ENCODE peak calls at places on chromosomes 7 and 10, in nine cellular contexts. One of them, this sample, is unnamed.

GRCh38 chr10:12489806-12490205 is 140.5 kb downstream of the CAMK1D start:
- DNase-seq in hepatocyte: no peak
- DNase-seq in activated naive CD8-positive, alpha-beta T cell treated with anti-CD3 and anti-CD28 coated beads, Interleukin-2, amount 50 U/mL, for 24 hours: no peak
- DNase-seq in NCI-H774: no peak
- DNase-seq in central memory CD4-positive, alpha-beta T cell: no peak
- DNase-seq in iris pigment epithelial cell: no peak
- DNase-seq in stimulated activated CD8-positive, alpha-beta memory T cell treated with anti-CD3 and anti-CD28 coated beads, Interleukin-2, amount 100 ng/mL, for 48 hours: no peak
- DNase-seq in lower leg skin: no peak
- DNase-seq in retina: no peak
- DNase-seq in this sample: no peak

GRCh38 chr7:49644402-49645166 is 128.9 kb upstream of the VWC2 start:
- DNase-seq in hepatocyte: no peak
- DNase-seq in activated naive CD8-positive, alpha-beta T cell treated with anti-CD3 and anti-CD28 coated beads, Interleukin-2, amount 50 U/mL, for 24 hours: no peak
- DNase-seq in NCI-H774: no peak
- DNase-seq in central memory CD4-positive, alpha-beta T cell: no peak
- DNase-seq in iris pigment epithelial cell: no peak
- DNase-seq in stimulated activated CD8-positive, alpha-beta memory T cell treated with anti-CD3 and anti-CD28 coated beads, Interleukin-2, amount 100 ng/mL, for 48 hours: no peak
- DNase-seq in lower leg skin: no peak
- DNase-seq in retina: peak
- DNase-seq in this sample: no peak

GRCh38 chr7:23247602-23248335 is 1.2 kb downstream of the GPNMB start:
- DNase-seq in hepatocyte: no peak
- DNase-seq in activated naive CD8-positive, alpha-beta T cell treated with anti-CD3 and anti-CD28 coated beads, Interleukin-2, amount 50 U/mL, for 24 hours: no peak
- DNase-seq in NCI-H774: no peak
- DNase-seq in central memory CD4-positive, alpha-beta T cell: no peak
- DNase-seq in iris pigment epithelial cell: peak
- DNase-seq in stimulated activated CD8-positive, alpha-beta memory T cell treated with anti-CD3 and anti-CD28 coated beads, Interleukin-2, amount 100 ng/mL, for 48 hours: no peak
- DNase-seq in lower leg skin: no peak
- DNase-seq in retina: peak
- DNase-seq in this sample: peak

GRCh38 chr10:103470755-103471653 is 8.0 kb downstream of the CALHM3 start:
- DNase-seq in hepatocyte: no peak
- DNase-seq in activated naive CD8-positive, alpha-beta T cell treated with anti-CD3 and anti-CD28 coated beads, Interleukin-2, amount 50 U/mL, for 24 hours: peak
- DNase-seq in NCI-H774: no peak
- DNase-seq in central memory CD4-positive, alpha-beta T cell: peak
- DNase-seq in iris pigment epithelial cell: no peak
- DNase-seq in stimulated activated CD8-positive, alpha-beta memory T cell treated with anti-CD3 and anti-CD28 coated beads, Interleukin-2, amount 100 ng/mL, for 48 hours: peak
- DNase-seq in lower leg skin: peak
- DNase-seq in retina: no peak
- DNase-seq in this sample: no peak

GRCh38 chr7:34298492-34298891 is 359.5 kb upstream of the NPSR1 start:
- DNase-seq in hepatocyte: no peak
- DNase-seq in activated naive CD8-positive, alpha-beta T cell treated with anti-CD3 and anti-CD28 coated beads, Interleukin-2, amount 50 U/mL, for 24 hours: no peak
- DNase-seq in NCI-H774: no peak
- DNase-seq in central memory CD4-positive, alpha-beta T cell: no peak
- DNase-seq in iris pigment epithelial cell: peak
- DNase-seq in stimulated activated CD8-positive, alpha-beta memory T cell treated with anti-CD3 and anti-CD28 coated beads, Interleukin-2, amount 100 ng/mL, for 48 hours: no peak
- DNase-seq in lower leg skin: no peak
- DNase-seq in retina: no peak
- DNase-seq in this sample: no peak

GRCh38 chr7:35232994-35233393 is 20.9 kb downstream of the TBX20 start:
- DNase-seq in hepatocyte: no peak
- DNase-seq in activated naive CD8-positive, alpha-beta T cell treated with anti-CD3 and anti-CD28 coated beads, Interleukin-2, amount 50 U/mL, for 24 hours: no peak
- DNase-seq in NCI-H774: no peak
- DNase-seq in central memory CD4-positive, alpha-beta T cell: no peak
- DNase-seq in iris pigment epithelial cell: no peak
- DNase-seq in stimulated activated CD8-positive, alpha-beta memory T cell treated with anti-CD3 and anti-CD28 coated beads, Interleukin-2, amount 100 ng/mL, for 48 hours: no peak
- DNase-seq in lower leg skin: no peak
- DNase-seq in retina: no peak
- DNase-seq in this sample: no peak

GRCh38 chr10:99360935-99361334 is 31.8 kb downstream of the CNNM1 start:
- DNase-seq in hepatocyte: no peak
- DNase-seq in activated naive CD8-positive, alpha-beta T cell treated with anti-CD3 and anti-CD28 coated beads, Interleukin-2, amount 50 U/mL, for 24 hours: no peak
- DNase-seq in NCI-H774: no peak
- DNase-seq in central memory CD4-positive, alpha-beta T cell: no peak
- DNase-seq in iris pigment epithelial cell: no peak
- DNase-seq in stimulated activated CD8-positive, alpha-beta memory T cell treated with anti-CD3 and anti-CD28 coated beads, Interleukin-2, amount 100 ng/mL, for 48 hours: no peak
- DNase-seq in lower leg skin: no peak
- DNase-seq in retina: no peak
- DNase-seq in this sample: no peak

GRCh38 chr7:832292-832967 is at the start of gene SUN1:
- DNase-seq in hepatocyte: peak
- DNase-seq in activated naive CD8-positive, alpha-beta T cell treated with anti-CD3 and anti-CD28 coated beads, Interleukin-2, amount 50 U/mL, for 24 hours: peak
- DNase-seq in NCI-H774: no peak
- DNase-seq in central memory CD4-positive, alpha-beta T cell: peak
- DNase-seq in iris pigment epithelial cell: peak
- DNase-seq in stimulated activated CD8-positive, alpha-beta memory T cell treated with anti-CD3 and anti-CD28 coated beads, Interleukin-2, amount 100 ng/mL, for 48 hours: peak
- DNase-seq in lower leg skin: no peak
- DNase-seq in retina: no peak
- DNase-seq in this sample: no peak

GRCh38 chr10:58282615-58283014 is 13.7 kb downstream of the CISD1 start:
- DNase-seq in hepatocyte: no peak
- DNase-seq in activated naive CD8-positive, alpha-beta T cell treated with anti-CD3 and anti-CD28 coated beads, Interleukin-2, amount 50 U/mL, for 24 hours: no peak
- DNase-seq in NCI-H774: no peak
- DNase-seq in central memory CD4-positive, alpha-beta T cell: peak
- DNase-seq in iris pigment epithelial cell: peak
- DNase-seq in stimulated activated CD8-positive, alpha-beta memory T cell treated with anti-CD3 and anti-CD28 coated beads, Interleukin-2, amount 100 ng/mL, for 48 hours: no peak
- DNase-seq in lower leg skin: no peak
- DNase-seq in retina: no peak
- DNase-seq in this sample: no peak

GRCh38 chr10:78781251-78781913 is 287.4 kb upstream of the ZMIZ1 start:
- DNase-seq in hepatocyte: no peak
- DNase-seq in activated naive CD8-positive, alpha-beta T cell treated with anti-CD3 and anti-CD28 coated beads, Interleukin-2, amount 50 U/mL, for 24 hours: no peak
- DNase-seq in NCI-H774: no peak
- DNase-seq in central memory CD4-positive, alpha-beta T cell: no peak
- DNase-seq in iris pigment epithelial cell: no peak
- DNase-seq in stimulated activated CD8-positive, alpha-beta memory T cell treated with anti-CD3 and anti-CD28 coated beads, Interleukin-2, amount 100 ng/mL, for 48 hours: no peak
- DNase-seq in lower leg skin: no peak
- DNase-seq in retina: no peak
- DNase-seq in this sample: no peak

GRCh38 chr7:102302025-102302424 is 15.4 kb downstream of the SH2B2 start:
- DNase-seq in hepatocyte: no peak
- DNase-seq in activated naive CD8-positive, alpha-beta T cell treated with anti-CD3 and anti-CD28 coated beads, Interleukin-2, amount 50 U/mL, for 24 hours: no peak
- DNase-seq in NCI-H774: no peak
- DNase-seq in central memory CD4-positive, alpha-beta T cell: no peak
- DNase-seq in iris pigment epithelial cell: no peak
- DNase-seq in stimulated activated CD8-positive, alpha-beta memory T cell treated with anti-CD3 and anti-CD28 coated beads, Interleukin-2, amount 100 ng/mL, for 48 hours: no peak
- DNase-seq in lower leg skin: no peak
- DNase-seq in retina: no peak
- DNase-seq in this sample: no peak

GRCh38 chr7:112550468-112551060 is 69.8 kb downstream of the LSMEM1 start:
- DNase-seq in hepatocyte: peak
- DNase-seq in activated naive CD8-positive, alpha-beta T cell treated with anti-CD3 and anti-CD28 coated beads, Interleukin-2, amount 50 U/mL, for 24 hours: no peak
- DNase-seq in NCI-H774: no peak
- DNase-seq in central memory CD4-positive, alpha-beta T cell: peak
- DNase-seq in iris pigment epithelial cell: peak
- DNase-seq in stimulated activated CD8-positive, alpha-beta memory T cell treated with anti-CD3 and anti-CD28 coated beads, Interleukin-2, amount 100 ng/mL, for 48 hours: no peak
- DNase-seq in lower leg skin: peak
- DNase-seq in retina: no peak
- DNase-seq in this sample: no peak

GRCh38 chr7:38744746-38745145 is 113.6 kb upstream of the AMPH start:
- DNase-seq in hepatocyte: no peak
- DNase-seq in activated naive CD8-positive, alpha-beta T cell treated with anti-CD3 and anti-CD28 coated beads, Interleukin-2, amount 50 U/mL, for 24 hours: no peak
- DNase-seq in NCI-H774: no peak
- DNase-seq in central memory CD4-positive, alpha-beta T cell: no peak
- DNase-seq in iris pigment epithelial cell: peak
- DNase-seq in stimulated activated CD8-positive, alpha-beta memory T cell treated with anti-CD3 and anti-CD28 coated beads, Interleukin-2, amount 100 ng/mL, for 48 hours: no peak
- DNase-seq in lower leg skin: no peak
- DNase-seq in retina: no peak
- DNase-seq in this sample: no peak

GRCh38 chr10:19549503-19549902 is 266.7 kb upstream of the PLXDC2 start:
- DNase-seq in hepatocyte: no peak
- DNase-seq in activated naive CD8-positive, alpha-beta T cell treated with anti-CD3 and anti-CD28 coated beads, Interleukin-2, amount 50 U/mL, for 24 hours: no peak
- DNase-seq in NCI-H774: no peak
- DNase-seq in central memory CD4-positive, alpha-beta T cell: no peak
- DNase-seq in iris pigment epithelial cell: peak
- DNase-seq in stimulated activated CD8-positive, alpha-beta memory T cell treated with anti-CD3 and anti-CD28 coated beads, Interleukin-2, amount 100 ng/mL, for 48 hours: no peak
- DNase-seq in lower leg skin: no peak
- DNase-seq in retina: no peak
- DNase-seq in this sample: no peak

GRCh38 chr10:98367626-98368451 is 47.1 kb downstream of the PYROXD2 start:
- DNase-seq in hepatocyte: no peak
- DNase-seq in activated naive CD8-positive, alpha-beta T cell treated with anti-CD3 and anti-CD28 coated beads, Interleukin-2, amount 50 U/mL, for 24 hours: no peak
- DNase-seq in NCI-H774: no peak
- DNase-seq in central memory CD4-positive, alpha-beta T cell: no peak
- DNase-seq in iris pigment epithelial cell: no peak
- DNase-seq in stimulated activated CD8-positive, alpha-beta memory T cell treated with anti-CD3 and anti-CD28 coated beads, Interleukin-2, amount 100 ng/mL, for 48 hours: no peak
- DNase-seq in lower leg skin: no peak
- DNase-seq in retina: no peak
- DNase-seq in this sample: no peak

GRCh38 chr10:113524539-113525490 is 28.0 kb upstream of the HABP2 start:
- DNase-seq in hepatocyte: peak
- DNase-seq in activated naive CD8-positive, alpha-beta T cell treated with anti-CD3 and anti-CD28 coated beads, Interleukin-2, amount 50 U/mL, for 24 hours: no peak
- DNase-seq in NCI-H774: no peak
- DNase-seq in central memory CD4-positive, alpha-beta T cell: no peak
- DNase-seq in iris pigment epithelial cell: peak
- DNase-seq in stimulated activated CD8-positive, alpha-beta memory T cell treated with anti-CD3 and anti-CD28 coated beads, Interleukin-2, amount 100 ng/mL, for 48 hours: no peak
- DNase-seq in lower leg skin: no peak
- DNase-seq in retina: no peak
- DNase-seq in this sample: no peak

GRCh38 chr7:50653997-50654425 is 88.8 kb upstream of the DDC start:
- DNase-seq in hepatocyte: peak
- DNase-seq in activated naive CD8-positive, alpha-beta T cell treated with anti-CD3 and anti-CD28 coated beads, Interleukin-2, amount 50 U/mL, for 24 hours: no peak
- DNase-seq in NCI-H774: no peak
- DNase-seq in central memory CD4-positive, alpha-beta T cell: no peak
- DNase-seq in iris pigment epithelial cell: peak
- DNase-seq in stimulated activated CD8-positive, alpha-beta memory T cell treated with anti-CD3 and anti-CD28 coated beads, Interleukin-2, amount 100 ng/mL, for 48 hours: no peak
- DNase-seq in lower leg skin: peak
- DNase-seq in retina: no peak
- DNase-seq in this sample: peak